ENCODE peak calls at places on chromosomes 1 and 21, in five cellular contexts. D is tibial artery, S is tibial nerve, K is esophagus muscularis mucosa, Q is fibroblast of lung. T is an unnamed sample.

GRCh38 chr1:34710811-34711210 is 44.0 kb upstream of the GJB5 start:
- DNase-seq in D (no peak), S (no peak), Q (no peak), K (no peak), T (no peak)

GRCh38 chr1:11681071-11681771 is at the start of gene MAD2L2:
- DNase-seq in Q (peak; percentile 74), K (peak; percentile 95), D (peak; percentile 84), S (peak; percentile 73), T (peak; percentile 92)

GRCh38 chr1:218312509-218312908 is 27.4 kb downstream of the RRP15 start:
- DNase-seq in D (no peak), Q (peak; percentile 52), S (no peak), K (no peak), T (no peak)

GRCh38 chr1:67192902-67193301 is 26.6 kb downstream of the IL23R start:
- DNase-seq in S (no peak), K (no peak), Q (no peak), D (no peak), T (no peak)

GRCh38 chr1:205648212-205648910 is 16.6 kb upstream of the ELK4 start:
- DNase-seq in D (no peak), Q (no peak), K (no peak), S (no peak), T (no peak)

GRCh38 chr1:25684216-25684965 is 67.8 kb downstream of the MAN1C1 start:
- DNase-seq in K (no peak), D (peak; percentile 51), Q (peak; percentile 50), S (no peak), T (no peak)

GRCh38 chr1:223225481-223225880 is 82.4 kb upstream of the TLR5 start:
- DNase-seq in K (no peak), D (no peak), Q (no peak), S (no peak), T (no peak)

GRCh38 chr1:204516180-204516879 is at the start of gene MDM4:
- DNase-seq in D (peak; percentile 90), K (peak; percentile 98), S (peak; percentile 72), Q (peak; percentile 96), T (peak; percentile 95)

GRCh38 chr21:38950388-38951094 is 144.8 kb downstream of the ETS2 start:
- DNase-seq in D (peak; percentile 30), Q (no peak), S (no peak), K (no peak), T (no peak)

GRCh38 chr1:119159096-119159495 is 18.6 kb upstream of the WARS2 start:
- DNase-seq in K (no peak), Q (peak; percentile 15), S (no peak), D (no peak), T (no peak)

GRCh38 chr1:235030919-235031596 is 97.6 kb downstream of the TOMM20 start:
- DNase-seq in K (no peak), Q (no peak), S (no peak), D (no peak), T (no peak)

GRCh38 chr1:84757301-84757700 is 67.0 kb upstream of the SSX2IP start:
- DNase-seq in D (no peak), Q (no peak), S (no peak), K (no peak), T (no peak)

GRCh38 chr1:173222149-173223030 is 15.3 kb upstream of the TNFSF4 start:
- DNase-seq in S (no peak), K (no peak), Q (no peak), D (no peak), T (no peak)

GRCh38 chr21:45982758-45983731 is 1.5 kb downstream of the COL6A1 start:
- DNase-seq in S (no peak), D (peak; percentile 26), K (no peak), Q (no peak), T (no peak)

GRCh38 chr21:45265721-45266517 is 21.8 kb downstream of the POFUT2 start:
- DNase-seq in Q (no peak), S (peak; percentile 9), K (no peak), D (peak; percentile 13), T (peak; percentile 12)

GRCh38 chr21:44800971-44801467 is 601 bp downstream of the UBE2G2 start:
- DNase-seq in D (no peak), Q (peak; percentile 41), S (no peak), K (no peak), T (no peak)

GRCh38 chr21:44441041-44441400 is 14.3 kb upstream of the LRRC3 start:
- DNase-seq in K (no peak), D (no peak), Q (no peak), S (no peak), T (no peak)

GRCh38 chr1:183027791-183028190 is 4.6 kb downstream of the LAMC1 start:
- DNase-seq in S (no peak), Q (peak; percentile 21), K (peak; percentile 55), D (no peak), T (no peak)

GRCh38 chr1:189269011-189269410 is 1208.7 kb downstream of the BRINP3 start:
- DNase-seq in S (no peak), D (no peak), K (no peak), Q (peak; percentile 37), T (no peak)

GRCh38 chr1:22055463-22055862 is 3.0 kb downstream of the CDC42 start:
- DNase-seq in K (no peak), S (no peak), D (no peak), Q (no peak), T (no peak)

GRCh38 chr1:101739826-101740330 is 256.8 kb downstream of the OLFM3 start:
- DNase-seq in Q (no peak), S (no peak), D (no peak), K (no peak), T (no peak)

GRCh38 chr1:161304927-161305871 is 4.6 kb downstream of the MPZ start:
- DNase-seq in Q (no peak), D (no peak), S (no peak), K (no peak), T (no peak)

GRCh38 chr1:178093958-178094751 is at the start of gene RASAL2:
- DNase-seq in D (peak; percentile 58), Q (peak; percentile 61), K (peak; percentile 92), S (peak; percentile 18), T (peak; percentile 66)
- H3K9me3 ChIP-seq in D (no peaks in the 10 kb centered on the region), Q (no peaks in the 10 kb centered on the region), K (no peaks in the 10 kb centered on the region), S (no peaks in the 10 kb centered on the region), T (no peaks in the 10 kb centered on the region)

DNA sequence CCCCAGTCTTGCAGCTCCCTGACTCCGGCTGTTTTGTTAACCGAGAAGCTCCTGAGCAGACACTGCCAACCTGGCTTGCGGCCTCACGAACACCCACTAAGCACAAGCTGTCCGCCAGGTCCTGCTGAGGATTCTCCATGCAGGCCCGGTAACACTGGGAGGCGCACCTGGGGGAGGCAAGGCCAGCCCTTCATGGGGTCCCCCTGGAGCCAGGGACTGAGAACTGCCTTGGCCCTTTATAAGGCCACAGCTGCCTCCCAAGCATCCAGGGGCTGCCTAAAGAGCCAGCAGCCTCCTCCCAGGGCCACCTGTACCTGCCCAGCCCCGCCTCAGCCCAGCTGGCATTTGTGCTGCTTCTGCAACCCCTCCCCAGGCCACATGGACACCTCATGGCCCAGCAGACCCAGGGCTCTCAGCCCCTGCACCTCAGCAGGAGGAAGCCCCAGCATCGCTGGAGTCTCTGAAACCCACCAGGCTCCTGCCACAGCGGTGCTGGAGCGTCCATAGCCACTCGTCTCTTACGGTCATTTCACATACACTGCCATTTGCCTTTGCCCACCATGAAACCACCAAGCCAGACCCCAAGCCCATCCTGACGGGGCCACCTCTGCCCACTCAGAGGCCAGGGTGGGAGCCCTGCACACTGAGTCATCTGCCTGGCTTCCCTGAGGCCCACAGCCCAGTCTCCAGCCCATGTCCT is 82.5 kb downstream of the NPHP4 start:
- DNase-seq in K (no peak), D (no peak), S (no peak), Q (no peak), T (no peak)
- TF ChIP-seq CTCF in K (no peak), D (no peak), S (no peak), Q (no peak), T (no peak)

GRCh38 chr1:246987083-246987690 is 20.7 kb downstream of the ZNF695 start:
- DNase-seq in Q (no peak), K (no peak), S (no peak), D (no peak), T (no peak)
- H3K9me3 ChIP-seq in Q (no peaks in the 10 kb centered on the region), K (peaks cover 77% of the 10 kb centered on the region), S (peaks cover 8% of the 10 kb centered on the region), D (peaks cover 4% of the 10 kb centered on the region), T (no peaks in the 10 kb centered on the region)

GRCh38 chr1:35714921-35715567 is 3.6 kb downstream of the C1orf216 start:
- DNase-seq in D (no peak), K (no peak), Q (no peak), S (no peak), T (no peak)
- TF ChIP-seq CTCF in D (no peak), K (no peak), Q (no peak), S (no peak), T (no peak)

GRCh38 chr1:73781257-73781656 is 416.7 kb downstream of the LRRIQ3 start:
- DNase-seq in Q (peak; percentile 36), D (no peak), S (no peak), K (no peak), T (no peak)
- H3K9me3 ChIP-seq in Q (no peaks in the 10 kb centered on the region), D (no peaks in the 10 kb centered on the region), S (no peaks in the 10 kb centered on the region), K (no peaks in the 10 kb centered on the region), T (no peaks in the 10 kb centered on the region)

DNA sequence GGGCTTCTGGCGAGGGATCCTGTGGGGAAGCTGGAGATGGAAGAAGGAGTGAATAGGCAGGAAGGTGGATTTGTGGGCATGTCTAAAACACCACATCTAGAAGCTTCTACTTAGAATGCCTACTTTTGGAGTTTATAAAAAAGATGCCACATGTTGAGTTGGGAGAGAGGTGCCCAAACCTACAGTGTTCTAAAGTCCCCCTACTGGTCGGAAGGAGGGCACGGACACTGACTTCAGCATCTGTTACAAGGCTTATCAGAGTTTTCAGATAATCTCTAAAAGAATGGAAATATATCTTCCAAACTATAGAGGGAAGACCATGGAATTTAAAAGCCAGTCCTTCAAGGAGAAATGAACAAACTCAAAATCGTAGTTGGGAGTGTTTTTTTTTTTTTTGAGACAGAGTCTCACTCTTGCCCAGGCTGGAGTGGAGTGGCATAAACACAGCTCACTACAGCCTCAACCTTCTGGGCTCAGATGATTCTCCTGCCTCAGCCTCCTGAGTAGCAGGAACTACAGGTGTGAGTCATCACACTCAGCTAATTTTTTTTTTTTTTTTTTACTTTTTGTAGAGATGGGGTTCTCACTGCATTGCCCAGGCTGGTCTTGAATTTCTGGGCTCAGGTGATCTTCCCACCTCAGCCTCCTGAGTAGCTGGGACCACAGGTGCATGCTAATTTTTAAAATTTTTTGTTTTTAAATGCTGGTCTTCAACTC is 14.8 kb downstream of the IBA57 start:
- DNase-seq in K (no peak), D (no peak), Q (no peak), S (no peak), T (no peak)
- TF ChIP-seq CTCF in K (peak; percentile 25), D (no peak), Q (peak; percentile 36), S (no peak), T (peak; percentile 22)

DNA sequence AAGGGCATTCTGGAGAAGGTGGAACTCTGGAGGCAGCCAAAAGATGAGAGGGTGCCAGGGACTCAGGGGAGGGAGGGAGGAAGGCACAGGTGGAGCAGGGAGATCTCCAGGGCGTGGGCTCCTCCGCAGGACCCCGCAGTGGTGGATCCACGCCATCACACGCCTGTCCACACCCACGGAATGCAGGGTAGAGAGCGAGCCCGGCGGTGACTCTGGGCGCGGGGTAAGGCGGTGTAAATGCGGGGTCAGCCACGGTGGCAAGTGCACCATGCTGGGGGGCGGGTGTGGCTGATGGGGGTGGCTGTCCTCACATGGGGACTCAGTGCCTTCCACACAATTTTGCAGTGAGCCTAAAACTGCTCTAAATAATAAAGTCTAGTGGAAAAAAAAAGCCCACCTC is 105.1 kb upstream of the TTC34 start:
- DNase-seq in Q (no peak), D (no peak), K (no peak), S (no peak), T (no peak)
- H3K9me3 ChIP-seq in Q (no peaks in the 10 kb centered on the region), D (no peaks in the 10 kb centered on the region), K (no peaks in the 10 kb centered on the region), S (no peaks in the 10 kb centered on the region), T (no peaks in the 10 kb centered on the region)